ENCODE peak calls at places on chromosomes 2 and 18, in eight cellular contexts. One of them, this sample, is unnamed. For H3K4me1, the result is how much of the 10 kb centered on the place peaks cover.

GRCh38 chr2:100244881-100245605 is 77.3 kb downstream of the LONRF2 start:
- DNase-seq in IMR-90: peak
- DNase-seq in suprapubic skin: no peak
- DNase-seq in PC-3: peak
- DNase-seq in HepG2: no peak
- DNase-seq in Panc1: no peak
- DNase-seq in neural progenitor cell: no peak
- DNase-seq in fibroblast of lung: peak
- DNase-seq in this sample: no peak

GRCh38 chr2:180980943-180981898 is 816 bp downstream of the UBE2E3 start:
- DNase-seq in neural progenitor cell: peak
- DNase-seq in PC-3: peak
- DNase-seq in IMR-90: peak
- DNase-seq in fibroblast of lung: peak
- DNase-seq in suprapubic skin: no peak
- DNase-seq in HepG2: no peak
- DNase-seq in Panc1: no peak
- DNase-seq in this sample: peak

GRCh38 chr18:58091099-58091611 is 47.1 kb downstream of the NEDD4L start:
- DNase-seq in HepG2: no peak
- DNase-seq in neural progenitor cell: no peak
- DNase-seq in fibroblast of lung: peak
- DNase-seq in Panc1: no peak
- DNase-seq in PC-3: peak
- DNase-seq in IMR-90: no peak
- DNase-seq in suprapubic skin: no peak
- DNase-seq in this sample: no peak

GRCh38 chr2:128199141-128199540 is 108.1 kb downstream of the UGGT1 start:
- DNase-seq in HepG2: no peak
- DNase-seq in suprapubic skin: no peak
- DNase-seq in Panc1: no peak
- DNase-seq in fibroblast of lung: no peak
- DNase-seq in IMR-90: no peak
- DNase-seq in neural progenitor cell: no peak
- DNase-seq in PC-3: no peak
- DNase-seq in this sample: no peak

GRCh38 chr18:24941164-24941951 is 410.6 kb downstream of the ZNF521 start:
- DNase-seq in HepG2: no peak
- DNase-seq in fibroblast of lung: no peak
- DNase-seq in suprapubic skin: no peak
- DNase-seq in IMR-90: peak
- DNase-seq in neural progenitor cell: no peak
- DNase-seq in PC-3: no peak
- DNase-seq in Panc1: no peak
- DNase-seq in this sample: no peak

GRCh38 chr2:105836840-105837692 is 92.4 kb downstream of the NCK2 start:
- DNase-seq in fibroblast of lung: no peak
- DNase-seq in PC-3: no peak
- DNase-seq in Panc1: no peak
- DNase-seq in HepG2: no peak
- DNase-seq in IMR-90: no peak
- DNase-seq in neural progenitor cell: no peak
- DNase-seq in suprapubic skin: no peak
- DNase-seq in this sample: no peak

GRCh38 chr2:128775064-128775347 is 456.3 kb upstream of the HS6ST1 start:
- DNase-seq in IMR-90: no peak
- DNase-seq in neural progenitor cell: no peak
- DNase-seq in Panc1: no peak
- DNase-seq in PC-3: no peak
- DNase-seq in HepG2: no peak
- DNase-seq in suprapubic skin: no peak
- DNase-seq in fibroblast of lung: no peak
- DNase-seq in this sample: no peak

GRCh38 chr18:57438669-57439616 is 3.8 kb downstream of the ONECUT2 start:
- DNase-seq in neural progenitor cell: peak
- DNase-seq in PC-3: no peak
- DNase-seq in Panc1: no peak
- DNase-seq in HepG2: no peak
- DNase-seq in fibroblast of lung: no peak
- DNase-seq in suprapubic skin: no peak
- DNase-seq in IMR-90: no peak
- DNase-seq in this sample: no peak

GRCh38 chr2:96116879-96117533 is 635 bp upstream of the ADRA2B start:
- DNase-seq in fibroblast of lung: no peak
- DNase-seq in PC-3: peak
- DNase-seq in IMR-90: peak
- DNase-seq in HepG2: no peak
- DNase-seq in suprapubic skin: no peak
- DNase-seq in neural progenitor cell: peak
- DNase-seq in Panc1: no peak
- DNase-seq in this sample: no peak

GRCh38 chr2:96117701-96118588 is 1.6 kb upstream of the ADRA2B start:
- DNase-seq in Panc1: no peak
- DNase-seq in suprapubic skin: no peak
- DNase-seq in PC-3: peak
- DNase-seq in IMR-90: no peak
- DNase-seq in neural progenitor cell: peak
- DNase-seq in HepG2: no peak
- DNase-seq in fibroblast of lung: no peak
- DNase-seq in this sample: peak

GRCh38 chr2:96115631-96116423 is 544 bp downstream of the ADRA2B start:
- DNase-seq in neural progenitor cell: no peak
- DNase-seq in fibroblast of lung: no peak
- DNase-seq in Panc1: no peak
- DNase-seq in IMR-90: no peak
- DNase-seq in suprapubic skin: no peak
- DNase-seq in PC-3: no peak
- DNase-seq in HepG2: no peak
- DNase-seq in this sample: no peak

GRCh38 chr2:96114903-96115581 is 1.3 kb downstream of the ADRA2B start:
- DNase-seq in Panc1: no peak
- DNase-seq in neural progenitor cell: no peak
- DNase-seq in HepG2: no peak
- DNase-seq in suprapubic skin: no peak
- DNase-seq in fibroblast of lung: no peak
- DNase-seq in PC-3: no peak
- DNase-seq in IMR-90: no peak
- DNase-seq in this sample: no peak

GRCh38 chr2:96116424-96116878 is at the start of gene ADRA2B:
- DNase-seq in fibroblast of lung: peak
- DNase-seq in PC-3: peak
- DNase-seq in HepG2: no peak
- DNase-seq in IMR-90: no peak
- DNase-seq in neural progenitor cell: peak
- DNase-seq in Panc1: no peak
- DNase-seq in suprapubic skin: no peak
- DNase-seq in this sample: no peak
- H3K4me1 ChIP-seq in fibroblast of lung: under half
- H3K4me1 ChIP-seq in PC-3: under half
- H3K4me1 ChIP-seq in HepG2: under half
- H3K4me1 ChIP-seq in IMR-90: under half
- H3K4me1 ChIP-seq in neural progenitor cell: under half
- H3K4me1 ChIP-seq in Panc1: under half
- H3K4me1 ChIP-seq in suprapubic skin: under half
- H3K4me1 ChIP-seq in this sample: under half

GRCh38 chr2:64327129-64327509 is 126.8 kb upstream of the LGALSL start:
- DNase-seq in suprapubic skin: no peak
- DNase-seq in PC-3: peak
- DNase-seq in neural progenitor cell: no peak
- DNase-seq in IMR-90: no peak
- DNase-seq in HepG2: no peak
- DNase-seq in fibroblast of lung: no peak
- DNase-seq in Panc1: no peak
- DNase-seq in this sample: no peak

GRCh38 chr2:64328415-64328722 is 125.6 kb upstream of the LGALSL start:
- DNase-seq in IMR-90: no peak
- DNase-seq in neural progenitor cell: no peak
- DNase-seq in suprapubic skin: no peak
- DNase-seq in fibroblast of lung: no peak
- DNase-seq in HepG2: no peak
- DNase-seq in Panc1: no peak
- DNase-seq in PC-3: no peak
- DNase-seq in this sample: peak

GRCh38 chr2:64326578-64327050 is 127.3 kb upstream of the LGALSL start:
- DNase-seq in PC-3: no peak
- DNase-seq in fibroblast of lung: no peak
- DNase-seq in suprapubic skin: no peak
- DNase-seq in neural progenitor cell: no peak
- DNase-seq in HepG2: no peak
- DNase-seq in Panc1: no peak
- DNase-seq in IMR-90: no peak
- DNase-seq in this sample: no peak

GRCh38 chr2:64325852-64326577 is 127.9 kb upstream of the LGALSL start:
- DNase-seq in neural progenitor cell: no peak
- DNase-seq in fibroblast of lung: no peak
- DNase-seq in suprapubic skin: no peak
- DNase-seq in Panc1: no peak
- DNase-seq in HepG2: no peak
- DNase-seq in IMR-90: no peak
- DNase-seq in PC-3: no peak
- DNase-seq in this sample: no peak

DNA sequence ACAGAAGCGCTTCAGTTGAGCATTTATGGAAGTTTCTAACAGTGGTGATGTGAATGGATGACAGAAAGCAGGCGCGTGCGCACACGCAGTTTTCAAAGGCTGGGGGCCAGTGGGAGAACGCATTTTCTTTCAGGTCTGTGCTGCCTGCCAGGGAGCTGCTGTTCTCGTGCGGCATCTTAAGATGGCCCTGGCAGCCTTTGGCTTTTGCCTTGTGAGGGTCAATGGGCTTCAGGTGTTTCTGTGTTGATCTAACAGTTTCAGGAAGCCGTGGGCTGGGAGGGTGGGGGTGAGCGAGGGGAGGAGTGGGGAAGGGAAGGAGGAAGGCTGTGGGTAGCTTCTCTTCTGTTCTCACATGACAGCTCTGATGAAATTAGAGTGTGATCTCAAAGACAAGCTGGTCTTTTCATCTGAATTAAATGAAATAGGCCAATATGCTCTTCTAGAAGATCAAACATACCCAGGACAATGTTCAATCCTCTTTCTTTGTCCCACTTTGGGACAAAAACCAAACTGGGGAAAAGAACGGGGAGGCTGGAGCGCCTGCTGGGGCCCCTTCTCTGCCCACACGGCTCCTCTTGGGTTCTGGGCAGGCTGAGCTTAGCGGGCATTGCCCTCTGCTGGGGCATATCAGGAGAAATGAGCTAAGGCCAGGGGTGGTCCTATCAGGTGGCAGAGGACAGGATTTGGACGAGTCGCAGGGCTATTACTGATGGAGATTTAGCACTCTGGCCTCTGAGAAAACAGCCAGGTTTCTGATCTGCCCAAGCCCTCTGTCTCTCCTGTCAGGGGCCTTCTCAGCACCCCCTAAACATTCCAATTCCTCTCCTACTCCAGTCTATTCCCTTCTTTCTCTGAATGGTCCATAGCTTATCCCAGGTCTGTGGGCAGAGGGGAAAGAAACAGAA is 126.2 kb upstream of the LGALSL start:
- DNase-seq in fibroblast of lung: peak
- DNase-seq in suprapubic skin: no peak
- DNase-seq in IMR-90: no peak
- DNase-seq in Panc1: no peak
- DNase-seq in neural progenitor cell: peak
- DNase-seq in PC-3: peak
- DNase-seq in HepG2: no peak
- DNase-seq in this sample: peak
- H3K4me3 ChIP-seq in fibroblast of lung: no peak
- H3K4me3 ChIP-seq in suprapubic skin: peak
- H3K4me3 ChIP-seq in IMR-90: no peak
- H3K4me3 ChIP-seq in Panc1: no peak
- H3K4me3 ChIP-seq in neural progenitor cell: no peak
- H3K4me3 ChIP-seq in PC-3: no peak
- H3K4me3 ChIP-seq in HepG2: no peak
- H3K4me3 ChIP-seq in this sample: peak

DNA sequence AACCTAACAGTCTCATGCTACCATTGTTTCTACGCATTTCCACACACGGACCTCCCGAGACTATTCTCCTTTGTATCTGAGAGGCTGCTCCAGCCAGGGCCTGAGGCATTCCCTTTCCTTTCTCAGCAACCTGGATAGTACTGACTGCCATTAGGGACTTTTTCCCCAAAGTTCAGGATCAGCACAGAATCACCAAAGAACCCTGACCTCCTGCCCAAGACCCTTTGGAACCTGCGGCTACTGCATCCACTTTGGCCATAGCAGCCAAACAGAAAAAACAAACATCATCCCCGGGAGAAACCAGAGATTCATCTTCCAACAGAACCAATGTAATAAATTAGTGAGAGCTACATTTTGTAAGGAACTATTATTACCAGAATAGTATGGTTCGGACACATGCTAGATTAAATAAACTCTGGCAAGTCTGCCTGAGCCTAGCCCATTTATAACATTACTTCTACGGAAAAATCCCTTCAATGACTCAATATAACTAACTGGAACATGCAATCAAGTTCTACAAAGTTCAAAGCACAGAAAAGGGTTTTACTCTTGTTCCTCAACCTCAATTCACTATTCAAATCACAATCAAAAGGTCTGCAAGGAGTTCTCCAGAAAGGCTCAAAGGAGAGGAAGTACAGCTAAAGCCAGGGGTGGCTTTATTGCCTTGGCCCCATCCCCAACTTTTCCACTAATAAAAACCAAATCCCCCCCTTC is 51.8 kb downstream of the LPIN2 start:
- DNase-seq in fibroblast of lung: no peak
- DNase-seq in HepG2: no peak
- DNase-seq in suprapubic skin: no peak
- DNase-seq in IMR-90: peak
- DNase-seq in Panc1: no peak
- DNase-seq in PC-3: no peak
- DNase-seq in neural progenitor cell: no peak
- DNase-seq in this sample: no peak
- H3K4me1 ChIP-seq in fibroblast of lung: under half
- H3K4me1 ChIP-seq in HepG2: half or more
- H3K4me1 ChIP-seq in suprapubic skin: under half
- H3K4me1 ChIP-seq in IMR-90: under half
- H3K4me1 ChIP-seq in Panc1: under half
- H3K4me1 ChIP-seq in PC-3: under half
- H3K4me1 ChIP-seq in neural progenitor cell: under half
- H3K4me1 ChIP-seq in this sample: under half

DNA sequence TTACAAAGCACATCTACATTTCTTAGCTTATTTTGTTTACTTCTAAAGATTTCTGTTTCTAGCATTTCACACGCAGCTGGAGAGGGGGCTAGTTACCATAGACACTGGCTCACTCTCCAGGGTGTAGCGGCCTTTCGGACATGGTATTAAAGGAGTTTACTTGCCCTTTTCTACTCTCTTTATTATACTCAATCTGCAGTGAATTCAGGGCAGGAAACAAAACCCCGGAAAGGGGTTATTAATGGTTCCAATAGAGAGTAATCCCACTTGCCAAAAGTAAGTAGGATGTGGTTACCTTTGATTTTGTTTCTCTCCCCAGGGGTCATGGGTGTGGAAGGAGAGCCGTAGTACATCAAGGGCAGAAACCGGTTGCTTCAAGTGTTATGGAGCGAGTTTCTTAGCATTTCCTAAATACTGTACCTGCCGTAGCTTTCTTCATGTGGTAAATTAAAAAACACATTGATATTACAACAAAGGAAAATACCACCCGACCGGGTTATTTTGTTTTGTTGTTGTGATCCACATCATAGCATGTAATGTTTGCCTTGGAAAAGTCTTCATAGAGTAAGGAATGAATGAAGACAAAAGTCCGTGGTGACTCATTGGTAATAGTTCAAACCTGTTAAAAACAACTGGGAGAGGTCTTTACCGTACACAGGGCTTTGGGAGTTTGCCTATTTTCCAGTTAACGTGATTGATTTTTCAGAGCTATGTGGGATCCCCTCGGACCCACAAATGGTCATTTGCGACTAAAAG is 71.4 kb downstream of the SLC4A3 start:
- DNase-seq in IMR-90: no peak
- DNase-seq in HepG2: no peak
- DNase-seq in PC-3: peak
- DNase-seq in fibroblast of lung: peak
- DNase-seq in Panc1: no peak
- DNase-seq in neural progenitor cell: peak
- DNase-seq in suprapubic skin: no peak
- DNase-seq in this sample: no peak
- H3K4me3 ChIP-seq in IMR-90: no peak
- H3K4me3 ChIP-seq in HepG2: no peak
- H3K4me3 ChIP-seq in PC-3: peak
- H3K4me3 ChIP-seq in fibroblast of lung: no peak
- H3K4me3 ChIP-seq in Panc1: no peak
- H3K4me3 ChIP-seq in neural progenitor cell: peak
- H3K4me3 ChIP-seq in suprapubic skin: no peak
- H3K4me3 ChIP-seq in this sample: no peak

This sample was measured in SJCRH30.